ENCODE peak calls at places on chromosome 13, in nine cellular contexts. One of them, this sample, is unnamed.

GRCh38 chr13:30832845-30833332 is 73.2 kb upstream of the MEDAG start:
- DNase-seq in substantia nigra: no peak
- DNase-seq in WTC11: peak; percentile 37
- DNase-seq in AG04450: no peak
- DNase-seq in mucosa of descending colon: peak; percentile 94
- DNase-seq in activated T-helper 1 cell treated with anti-CD3 and anti-CD28 coated beads, Interleukin-12 subunit alpha, Interleukin-12 subunit beta, Interleukin-2, Interleukin-4 antibody, amounts not matched to agents 30 ng/mL and 10 ng/mL and 1 ng/mL, durations not matched to agents 14 hours and 24 hours and 36 hours: no peak
- DNase-seq in nephron progenitor cell: peak; percentile 59
- DNase-seq in activated CD8-positive, alpha-beta memory T cell treated with anti-CD3 and anti-CD28 coated beads, Interleukin-2, amount 50 U/mL, for 4 hours: peak; percentile 26
- DNase-seq in activated naive CD4-positive, alpha-beta T cell: peak; percentile 2
- DNase-seq in this sample: peak; percentile 77

GRCh38 chr13:42181381-42181953 is 90.5 kb upstream of the AKAP11 start:
- DNase-seq in substantia nigra: no peak
- DNase-seq in WTC11: no peak
- DNase-seq in AG04450: no peak
- DNase-seq in mucosa of descending colon: no peak
- DNase-seq in activated T-helper 1 cell treated with anti-CD3 and anti-CD28 coated beads, Interleukin-12 subunit alpha, Interleukin-12 subunit beta, Interleukin-2, Interleukin-4 antibody, amounts not matched to agents 30 ng/mL and 10 ng/mL and 1 ng/mL, durations not matched to agents 14 hours and 24 hours and 36 hours: no peak
- DNase-seq in nephron progenitor cell: no peak
- DNase-seq in activated CD8-positive, alpha-beta memory T cell treated with anti-CD3 and anti-CD28 coated beads, Interleukin-2, amount 50 U/mL, for 4 hours: no peak
- DNase-seq in activated naive CD4-positive, alpha-beta T cell: no peak
- DNase-seq in this sample: no peak

GRCh38 chr13:104318121-104318520 is 1251.9 kb upstream of the SLC10A2 start:
- DNase-seq in substantia nigra: no peak
- DNase-seq in WTC11: no peak
- DNase-seq in AG04450: no peak
- DNase-seq in mucosa of descending colon: no peak
- DNase-seq in activated T-helper 1 cell treated with anti-CD3 and anti-CD28 coated beads, Interleukin-12 subunit alpha, Interleukin-12 subunit beta, Interleukin-2, Interleukin-4 antibody, amounts not matched to agents 30 ng/mL and 10 ng/mL and 1 ng/mL, durations not matched to agents 14 hours and 24 hours and 36 hours: no peak
- DNase-seq in nephron progenitor cell: no peak
- DNase-seq in activated CD8-positive, alpha-beta memory T cell treated with anti-CD3 and anti-CD28 coated beads, Interleukin-2, amount 50 U/mL, for 4 hours: no peak
- DNase-seq in activated naive CD4-positive, alpha-beta T cell: no peak
- DNase-seq in this sample: no peak

GRCh38 chr13:36919206-36919832 is 719 bp downstream of the SMAD9 start:
- DNase-seq in substantia nigra: peak; percentile 2
- DNase-seq in WTC11: peak; percentile 59
- DNase-seq in AG04450: no peak
- DNase-seq in mucosa of descending colon: peak; percentile 49
- DNase-seq in activated T-helper 1 cell treated with anti-CD3 and anti-CD28 coated beads, Interleukin-12 subunit alpha, Interleukin-12 subunit beta, Interleukin-2, Interleukin-4 antibody, amounts not matched to agents 30 ng/mL and 10 ng/mL and 1 ng/mL, durations not matched to agents 14 hours and 24 hours and 36 hours: no peak
- DNase-seq in nephron progenitor cell: peak; percentile 74
- DNase-seq in activated CD8-positive, alpha-beta memory T cell treated with anti-CD3 and anti-CD28 coated beads, Interleukin-2, amount 50 U/mL, for 4 hours: no peak
- DNase-seq in activated naive CD4-positive, alpha-beta T cell: no peak
- DNase-seq in this sample: peak; percentile 67

GRCh38 chr13:32001392-32001768 is 30.2 kb upstream of the FRY start:
- DNase-seq in substantia nigra: no peak
- DNase-seq in WTC11: peak; percentile 19
- DNase-seq in AG04450: no peak
- DNase-seq in mucosa of descending colon: no peak
- DNase-seq in activated T-helper 1 cell treated with anti-CD3 and anti-CD28 coated beads, Interleukin-12 subunit alpha, Interleukin-12 subunit beta, Interleukin-2, Interleukin-4 antibody, amounts not matched to agents 30 ng/mL and 10 ng/mL and 1 ng/mL, durations not matched to agents 14 hours and 24 hours and 36 hours: no peak
- DNase-seq in nephron progenitor cell: no peak
- DNase-seq in activated CD8-positive, alpha-beta memory T cell treated with anti-CD3 and anti-CD28 coated beads, Interleukin-2, amount 50 U/mL, for 4 hours: no peak
- DNase-seq in activated naive CD4-positive, alpha-beta T cell: no peak
- DNase-seq in this sample: no peak

GRCh38 chr13:53137777-53138176 is 109.2 kb downstream of the OLFM4 start:
- DNase-seq in substantia nigra: no peak
- DNase-seq in WTC11: no peak
- DNase-seq in AG04450: peak; percentile 66
- DNase-seq in mucosa of descending colon: no peak
- DNase-seq in activated T-helper 1 cell treated with anti-CD3 and anti-CD28 coated beads, Interleukin-12 subunit alpha, Interleukin-12 subunit beta, Interleukin-2, Interleukin-4 antibody, amounts not matched to agents 30 ng/mL and 10 ng/mL and 1 ng/mL, durations not matched to agents 14 hours and 24 hours and 36 hours: no peak
- DNase-seq in nephron progenitor cell: no peak
- DNase-seq in activated CD8-positive, alpha-beta memory T cell treated with anti-CD3 and anti-CD28 coated beads, Interleukin-2, amount 50 U/mL, for 4 hours: no peak
- DNase-seq in activated naive CD4-positive, alpha-beta T cell: no peak
- DNase-seq in this sample: no peak

GRCh38 chr13:102642029-102642428 is 45.2 kb downstream of the TPP2 start:
- DNase-seq in substantia nigra: no peak
- DNase-seq in WTC11: no peak
- DNase-seq in AG04450: no peak
- DNase-seq in mucosa of descending colon: no peak
- DNase-seq in activated T-helper 1 cell treated with anti-CD3 and anti-CD28 coated beads, Interleukin-12 subunit alpha, Interleukin-12 subunit beta, Interleukin-2, Interleukin-4 antibody, amounts not matched to agents 30 ng/mL and 10 ng/mL and 1 ng/mL, durations not matched to agents 14 hours and 24 hours and 36 hours: no peak
- DNase-seq in nephron progenitor cell: no peak
- DNase-seq in activated CD8-positive, alpha-beta memory T cell treated with anti-CD3 and anti-CD28 coated beads, Interleukin-2, amount 50 U/mL, for 4 hours: no peak
- DNase-seq in activated naive CD4-positive, alpha-beta T cell: no peak
- DNase-seq in this sample: no peak

GRCh38 chr13:54029226-54029625 is 1000.6 kb downstream of the OLFM4 start:
- DNase-seq in substantia nigra: no peak
- DNase-seq in WTC11: no peak
- DNase-seq in AG04450: no peak
- DNase-seq in mucosa of descending colon: no peak
- DNase-seq in activated T-helper 1 cell treated with anti-CD3 and anti-CD28 coated beads, Interleukin-12 subunit alpha, Interleukin-12 subunit beta, Interleukin-2, Interleukin-4 antibody, amounts not matched to agents 30 ng/mL and 10 ng/mL and 1 ng/mL, durations not matched to agents 14 hours and 24 hours and 36 hours: no peak
- DNase-seq in nephron progenitor cell: no peak
- DNase-seq in activated CD8-positive, alpha-beta memory T cell treated with anti-CD3 and anti-CD28 coated beads, Interleukin-2, amount 50 U/mL, for 4 hours: no peak
- DNase-seq in activated naive CD4-positive, alpha-beta T cell: no peak
- DNase-seq in this sample: no peak

GRCh38 chr13:62210951-62211350 is 795.3 kb upstream of the PCDH20 start:
- DNase-seq in substantia nigra: no peak
- DNase-seq in WTC11: no peak
- DNase-seq in AG04450: no peak
- DNase-seq in mucosa of descending colon: no peak
- DNase-seq in activated T-helper 1 cell treated with anti-CD3 and anti-CD28 coated beads, Interleukin-12 subunit alpha, Interleukin-12 subunit beta, Interleukin-2, Interleukin-4 antibody, amounts not matched to agents 30 ng/mL and 10 ng/mL and 1 ng/mL, durations not matched to agents 14 hours and 24 hours and 36 hours: no peak
- DNase-seq in nephron progenitor cell: no peak
- DNase-seq in activated CD8-positive, alpha-beta memory T cell treated with anti-CD3 and anti-CD28 coated beads, Interleukin-2, amount 50 U/mL, for 4 hours: no peak
- DNase-seq in activated naive CD4-positive, alpha-beta T cell: no peak
- DNase-seq in this sample: no peak

GRCh38 chr13:54733639-54734038 is 1705.0 kb downstream of the OLFM4 start:
- DNase-seq in substantia nigra: no peak
- DNase-seq in WTC11: peak; percentile 17
- DNase-seq in AG04450: no peak
- DNase-seq in mucosa of descending colon: no peak
- DNase-seq in activated T-helper 1 cell treated with anti-CD3 and anti-CD28 coated beads, Interleukin-12 subunit alpha, Interleukin-12 subunit beta, Interleukin-2, Interleukin-4 antibody, amounts not matched to agents 30 ng/mL and 10 ng/mL and 1 ng/mL, durations not matched to agents 14 hours and 24 hours and 36 hours: no peak
- DNase-seq in nephron progenitor cell: no peak
- DNase-seq in activated CD8-positive, alpha-beta memory T cell treated with anti-CD3 and anti-CD28 coated beads, Interleukin-2, amount 50 U/mL, for 4 hours: no peak
- DNase-seq in activated naive CD4-positive, alpha-beta T cell: no peak
- DNase-seq in this sample: no peak

GRCh38 chr13:79621902-79622301 is 140.9 kb downstream of the NDFIP2 start:
- DNase-seq in substantia nigra: no peak
- DNase-seq in WTC11: no peak
- DNase-seq in AG04450: no peak
- DNase-seq in mucosa of descending colon: no peak
- DNase-seq in activated T-helper 1 cell treated with anti-CD3 and anti-CD28 coated beads, Interleukin-12 subunit alpha, Interleukin-12 subunit beta, Interleukin-2, Interleukin-4 antibody, amounts not matched to agents 30 ng/mL and 10 ng/mL and 1 ng/mL, durations not matched to agents 14 hours and 24 hours and 36 hours: no peak
- DNase-seq in nephron progenitor cell: no peak
- DNase-seq in activated CD8-positive, alpha-beta memory T cell treated with anti-CD3 and anti-CD28 coated beads, Interleukin-2, amount 50 U/mL, for 4 hours: no peak
- DNase-seq in activated naive CD4-positive, alpha-beta T cell: no peak
- DNase-seq in this sample: no peak

GRCh38 chr13:83183439-83184149 is 698.7 kb downstream of the SLITRK1 start:
- DNase-seq in substantia nigra: no peak
- DNase-seq in WTC11: no peak
- DNase-seq in AG04450: no peak
- DNase-seq in mucosa of descending colon: no peak
- DNase-seq in activated T-helper 1 cell treated with anti-CD3 and anti-CD28 coated beads, Interleukin-12 subunit alpha, Interleukin-12 subunit beta, Interleukin-2, Interleukin-4 antibody, amounts not matched to agents 30 ng/mL and 10 ng/mL and 1 ng/mL, durations not matched to agents 14 hours and 24 hours and 36 hours: no peak
- DNase-seq in nephron progenitor cell: no peak
- DNase-seq in activated CD8-positive, alpha-beta memory T cell treated with anti-CD3 and anti-CD28 coated beads, Interleukin-2, amount 50 U/mL, for 4 hours: no peak
- DNase-seq in activated naive CD4-positive, alpha-beta T cell: no peak
- DNase-seq in this sample: no peak

GRCh38 chr13:60000081-60000480 is 163.6 kb downstream of the DIAPH3 start:
- DNase-seq in substantia nigra: no peak
- DNase-seq in WTC11: no peak
- DNase-seq in AG04450: no peak
- DNase-seq in mucosa of descending colon: no peak
- DNase-seq in activated T-helper 1 cell treated with anti-CD3 and anti-CD28 coated beads, Interleukin-12 subunit alpha, Interleukin-12 subunit beta, Interleukin-2, Interleukin-4 antibody, amounts not matched to agents 30 ng/mL and 10 ng/mL and 1 ng/mL, durations not matched to agents 14 hours and 24 hours and 36 hours: no peak
- DNase-seq in nephron progenitor cell: no peak
- DNase-seq in activated CD8-positive, alpha-beta memory T cell treated with anti-CD3 and anti-CD28 coated beads, Interleukin-2, amount 50 U/mL, for 4 hours: no peak
- DNase-seq in activated naive CD4-positive, alpha-beta T cell: no peak
- DNase-seq in this sample: no peak

This sample was measured in lower lobe of right lung.